ENCODE peak calls at places on chromosomes 2 and 18, in nine cellular contexts. X is tibial nerve, T is H9, F is HFF-Myc, E is A673, R is fibroblast of pulmonary artery, M is RWPE1, Y is suprapubic skin, G is tibial artery. P is an unnamed sample.

GRCh38 chr2:199594443-199594842 is 136.7 kb upstream of the SATB2 start:
- DNase-seq in X (no peak), T (no peak), F (no peak), E (no peak), R (no peak), M (no peak), Y (no peak), G (no peak), P (no peak)

GRCh38 chr18:10072659-10073309 is 159.0 kb downstream of the VAPA start:
- DNase-seq in X (no peak), T (no peak), F (no peak), E (no peak), R (peak; percentile 22), M (no peak), Y (no peak), G (no peak), P (no peak)

GRCh38 chr2:113064898-113065297 is 2.9 kb upstream of the IL1F10 start:
- DNase-seq in X (no peak), T (no peak), F (no peak), E (no peak), R (no peak), M (no peak), Y (no peak), G (no peak), P (no peak)

GRCh38 chr2:168432100-168432499 is 24.0 kb upstream of the CERS6 start:
- DNase-seq in X (no peak), T (no peak), F (no peak), E (no peak), R (no peak), M (no peak), Y (no peak), G (no peak), P (no peak)

GRCh38 chr2:43950383-43951008 is 45.3 kb downstream of the LRPPRC start:
- DNase-seq in X (no peak), T (no peak), F (peak; percentile 6), E (peak; percentile 62), R (peak; percentile 61), M (peak; percentile 34), Y (no peak), G (no peak), P (no peak)

GRCh38 chr2:202186641-202187202 is 51.7 kb downstream of the SUMO1 start:
- DNase-seq in X (no peak), T (no peak), F (no peak), E (no peak), R (no peak), M (no peak), Y (no peak), G (no peak), P (no peak)

GRCh38 chr2:126117886-126118285 is 538.1 kb upstream of the GYPC start:
- DNase-seq in X (no peak), T (no peak), F (no peak), E (no peak), R (no peak), M (no peak), Y (no peak), G (no peak), P (no peak)

GRCh38 chr2:45765007-45765767 is 113.7 kb downstream of the PRKCE start:
- DNase-seq in X (no peak), T (no peak), F (peak; percentile 52), E (no peak), R (no peak), M (no peak), Y (no peak), G (no peak), P (no peak)

GRCh38 chr2:217166241-217166640 is 306.4 kb upstream of the TNP1 start:
- DNase-seq in X (no peak), T (no peak), F (peak; percentile 25), E (peak; percentile 53), R (peak; percentile 65), M (no peak), Y (no peak), G (no peak), P (no peak)

GRCh38 chr18:55234366-55235093 is 275.3 kb upstream of the CCDC68 start:
- DNase-seq in X (peak; percentile 78), T (peak; percentile 79), F (peak; percentile 69), E (peak; percentile 91), R (peak; percentile 87), M (peak; percentile 42), Y (peak; percentile 80), G (peak; percentile 78), P (peak; percentile 80)

GRCh38 chr2:134371041-134371440 is 117.2 kb downstream of the MGAT5 start:
- DNase-seq in X (no peak), T (no peak), F (peak; percentile 27), E (no peak), R (no peak), M (no peak), Y (no peak), G (no peak), P (no peak)

GRCh38 chr2:218397502-218398436 is 1.9 kb upstream of the CTDSP1 start:
- DNase-seq in X (peak; percentile 56), T (peak; percentile 66), F (no peak), E (peak; percentile 84), R (peak; percentile 84), M (peak; percentile 88), Y (peak; percentile 87), G (peak; percentile 79), P (no peak)

GRCh38 chr2:215435261-215435808 is 533 bp downstream of the FN1 start:
- DNase-seq in X (no peak), T (peak; percentile 74), F (no peak), E (peak; percentile 69), R (peak; percentile 54), M (peak; percentile 13), Y (no peak), G (no peak), P (peak; percentile 65)

GRCh38 chr2:130869441-130870160 is 32.9 kb downstream of the ARHGEF4 start:
- DNase-seq in X (no peak), T (no peak), F (no peak), E (no peak), R (peak; percentile 44), M (no peak), Y (peak; percentile 33), G (no peak), P (no peak)

GRCh38 chr2:85899284-85899683 is 10.5 kb upstream of the ST3GAL5 start:
- DNase-seq in X (no peak), T (no peak), F (no peak), E (no peak), R (no peak), M (no peak), Y (no peak), G (no peak), P (no peak)
- TF ChIP-seq CTCF in X (no peak), T (no peak), F (no peak), E (no peak), R (no peak), M (no peak), Y (no peak), G (no peak), P (no peak)

GRCh38 chr2:46780801-46781445 is 134.7 kb downstream of the MCFD2 start:
- DNase-seq in X (no peak), T (peak; percentile 88), F (no peak), E (no peak), R (peak; percentile 57), M (no peak), Y (no peak), G (no peak), P (peak; percentile 76)
- TF ChIP-seq CTCF in X (no peak), T (peak; percentile 72), F (peak; percentile 34), E (peak; percentile 8), R (peak; percentile 31), M (no peak), Y (no peak), G (no peak), P (peak; percentile 31)

DNA sequence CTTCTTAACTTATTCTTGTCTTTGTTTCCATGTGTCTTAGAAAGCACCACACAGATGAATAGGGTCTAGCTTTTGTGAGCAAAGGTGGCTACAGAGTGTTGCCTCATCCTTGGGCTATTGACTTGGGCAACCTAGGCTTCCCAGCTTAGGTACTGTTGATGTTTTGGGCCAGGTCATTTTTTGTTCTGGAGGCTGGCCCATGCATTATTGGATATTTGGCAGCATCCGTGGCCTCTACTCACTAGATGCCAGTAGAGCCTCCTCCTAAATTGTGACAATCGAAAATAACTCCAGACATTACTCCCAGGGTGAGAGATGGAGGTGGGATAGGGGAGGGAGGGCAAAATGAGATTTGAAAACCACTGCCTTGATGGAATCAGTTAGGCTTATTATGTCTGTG is 127.3 kb upstream of the EPC2 start:
- DNase-seq in X (no peak), T (no peak), F (no peak), E (no peak), R (no peak), M (no peak), Y (no peak), G (no peak), P (no peak)
- TF ChIP-seq CTCF in X (no peak), T (no peak), F (no peak), E (no peak), R (no peak), M (no peak), Y (no peak), G (no peak), P (no peak)

GRCh38 chr2:36544638-36545338 is 53.2 kb downstream of the FEZ2 start:
- DNase-seq in X (no peak), T (no peak), F (no peak), E (no peak), R (no peak), M (no peak), Y (no peak), G (no peak), P (no peak)
- TF ChIP-seq CTCF in X (no peak), T (peak; percentile 54), F (no peak), E (peak; percentile 49), R (peak; percentile 43), M (no peak), Y (no peak), G (no peak), P (peak; percentile 25)

GRCh38 chr2:182077451-182078142 is 91.9 kb downstream of the PPP1R1C start:
- DNase-seq in X (no peak), T (no peak), F (peak; percentile 84), E (peak; percentile 93), R (peak; percentile 91), M (peak; percentile 41), Y (no peak), G (peak; percentile 28), P (no peak)
- TF ChIP-seq CTCF in X (peak; percentile 63), T (peak; percentile 76), F (peak; percentile 56), E (peak; percentile 72), R (peak; percentile 69), M (peak; percentile 79), Y (no peak), G (peak; percentile 69), P (peak; percentile 81)

GRCh38 chr2:85779641-85780315 is 26.0 kb downstream of the ATOH8 start:
- DNase-seq in X (no peak), T (no peak), F (no peak), E (no peak), R (no peak), M (no peak), Y (no peak), G (no peak), P (no peak)

GRCh38 chr2:85777441-85777861 is 23.7 kb downstream of the ATOH8 start:
- DNase-seq in X (peak; percentile 60), T (no peak), F (no peak), E (no peak), R (peak; percentile 81), M (no peak), Y (no peak), G (peak; percentile 57), P (no peak)

GRCh38 chr2:85780316-85781092 is 26.7 kb downstream of the ATOH8 start:
- DNase-seq in X (no peak), T (no peak), F (no peak), E (no peak), R (no peak), M (no peak), Y (no peak), G (peak; percentile 75), P (no peak)

GRCh38 chr2:85776672-85777071 is 22.9 kb downstream of the ATOH8 start:
- DNase-seq in X (no peak), T (no peak), F (no peak), E (no peak), R (no peak), M (no peak), Y (no peak), G (no peak), P (no peak)

GRCh38 chr2:85778646-85779364 is 25.0 kb downstream of the ATOH8 start:
- DNase-seq in X (no peak), T (no peak), F (no peak), E (no peak), R (no peak), M (no peak), Y (no peak), G (no peak), P (no peak)
- TF ChIP-seq CTCF in X (no peak), T (no peak), F (no peak), E (no peak), R (no peak), M (no peak), Y (no peak), G (no peak), P (no peak)

P was measured in glutamatergic neuron.